ENCODE peak calls at places on chromosomes 7 and 10, in seven cellular contexts. V is heart left ventricle, S is GM12878, R is sigmoid colon, H is thyroid gland, G is mammary epithelial cell, J is transverse colon. O is an unnamed sample. For H3K4me1 and H3K36me3, the result is how much of the 10 kb centered on the place peaks cover.

GRCh38 chr7:70703785-70704184 is 428.2 kb upstream of the GALNT17 start:
- DNase-seq in V (no peak), S (no peak), R (no peak), H (no peak), G (no peak), J (no peak), O (no peak)

GRCh38 chr7:143177374-143178119 is 5.7 kb upstream of the TAS2R39 start:
- DNase-seq in V (no peak), S (no peak), R (no peak), H (no peak), G (no peak), J (no peak), O (no peak)

GRCh38 chr10:3398825-3399646 is 226.5 kb upstream of the PITRM1 start:
- DNase-seq in V (peak), S (no peak), R (no peak), H (no peak), G (peak), J (no peak), O (no peak)

GRCh38 chr10:51097546-51097945 is 23.3 kb downstream of the PRKG1 start:
- DNase-seq in V (no peak), S (no peak), R (no peak), H (no peak), G (no peak), J (no peak), O (no peak)

GRCh38 chr10:100510533-100511308 is 8.9 kb downstream of the SEC31B start:
- DNase-seq in V (no peak), S (no peak), R (no peak), H (peak), G (peak), J (no peak), O (peak)

GRCh38 chr10:47073967-47074366 is 162.7 kb downstream of the PTPN20 start:
- DNase-seq in V (no peak), S (no peak), R (no peak), H (no peak), G (no peak), J (no peak), O (no peak)

GRCh38 chr10:80671847-80672246 is 134.1 kb downstream of the SH2D4B start:
- DNase-seq in V (no peak), S (no peak), R (no peak), H (no peak), G (no peak), J (no peak), O (no peak)

GRCh38 chr7:101235050-101235449 is 2.6 kb downstream of the CLDN15 start:
- DNase-seq in V (no peak), S (no peak), R (no peak), H (no peak), G (no peak), J (no peak), O (no peak)

GRCh38 chr7:46607176-46607575 is 686.1 kb upstream of the IGFBP3 start:
- DNase-seq in V (no peak), S (no peak), R (no peak), H (no peak), G (no peak), J (no peak), O (no peak)

GRCh38 chr7:128738570-128739047 is 550 bp upstream of the CALU start:
- DNase-seq in V (no peak), S (no peak), R (no peak), H (no peak), G (no peak), J (no peak), O (no peak)

GRCh38 chr7:55249332-55249731 is 115.8 kb upstream of the LANCL2 start:
- DNase-seq in V (no peak), S (no peak), R (no peak), H (peak), G (no peak), J (no peak), O (no peak)

GRCh38 chr10:12835709-12836108 is 165.8 kb downstream of the CCDC3 start:
- DNase-seq in V (no peak), S (no peak), R (no peak), H (no peak), G (peak), J (no peak), O (no peak)

GRCh38 chr10:96511044-96511945 is 2.4 kb downstream of the TLL2 start:
- DNase-seq in V (peak), S (no peak), R (no peak), H (peak), G (peak), J (peak), O (peak)

GRCh38 chr10:88840104-88840503 is 11.5 kb downstream of the ANKRD22 start:
- DNase-seq in V (no peak), S (no peak), R (no peak), H (no peak), G (no peak), J (no peak), O (no peak)

GRCh38 chr10:91689731-91690168 is 56.9 kb upstream of the PPP1R3C start:
- DNase-seq in V (peak), S (no peak), R (no peak), H (no peak), G (peak), J (no peak), O (no peak)

GRCh38 chr7:77837966-77838365 is 39.4 kb downstream of the PHTF2 start:
- DNase-seq in V (no peak), S (no peak), R (no peak), H (no peak), G (no peak), J (no peak), O (no peak)

GRCh38 chr10:48209246-48209645 is 65.2 kb downstream of the FRMPD2 start:
- DNase-seq in V (no peak), S (no peak), R (no peak), H (no peak), G (no peak), J (no peak), O (no peak)

GRCh38 chr7:156612930-156613329 is 27.6 kb upstream of the RNF32 start:
- DNase-seq in V (no peak), S (peak), R (no peak), H (no peak), G (no peak), J (no peak), O (peak)

GRCh38 chr7:17233643-17234397 is 64.6 kb upstream of the AHR start:
- DNase-seq in V (no peak), S (peak), R (no peak), H (no peak), G (no peak), J (no peak), O (peak)

GRCh38 chr10:71213761-71214440 is 1.5 kb downstream of the UNC5B start:
- DNase-seq in V (peak), S (no peak), R (no peak), H (no peak), G (peak), J (peak), O (no peak)

GRCh38 chr7:46214526-46214925 is 293.5 kb upstream of the IGFBP3 start:
- DNase-seq in V (no peak), S (no peak), R (no peak), H (no peak), G (no peak), J (no peak), O (no peak)

GRCh38 chr7:18762189-18762588 is 266.6 kb downstream of the HDAC9 start:
- DNase-seq in V (no peak), S (no peak), R (no peak), H (no peak), G (no peak), J (no peak), O (no peak)

GRCh38 chr7:22399546-22399945 is 42.6 kb upstream of the RAPGEF5 start:
- DNase-seq in V (no peak), S (no peak), R (no peak), H (no peak), G (no peak), J (no peak), O (no peak)

GRCh38 chr10:80202934-80203834 is 2.2 kb downstream of the ANXA11 start:
- DNase-seq in V (peak), S (peak), R (peak), H (peak), G (peak), J (peak), O (peak)

GRCh38 chr7:158261362-158262235 is 326.0 kb downstream of the PTPRN2 start:
- DNase-seq in V (no peak), S (no peak), R (no peak), H (no peak), G (no peak), J (no peak), O (no peak)

GRCh38 chr7:148699024-148699771 is 495 bp downstream of the CUL1 start:
- DNase-seq in V (peak), S (no peak), R (peak), H (peak), G (peak), J (peak), O (peak)

GRCh38 chr7:883029-884021 is 7.0 kb downstream of the GET4 start:
- DNase-seq in V (no peak), S (no peak), R (peak), H (peak), G (no peak), J (no peak), O (no peak)

GRCh38 chr7:158317238-158318205 is 270.1 kb downstream of the PTPRN2 start:
- DNase-seq in V (no peak), S (no peak), R (no peak), H (no peak), G (no peak), J (no peak), O (no peak)

GRCh38 chr10:14215601-14216000 is 115.1 kb downstream of the FRMD4A start:
- DNase-seq in V (no peak), S (no peak), R (no peak), H (no peak), G (no peak), J (no peak), O (no peak)

GRCh38 chr10:131815366-131816156 is 85.2 kb upstream of the PPP2R2D start:
- DNase-seq in V (no peak), S (no peak), R (no peak), H (no peak), G (no peak), J (no peak), O (no peak)

GRCh38 chr7:155850730-155851678 is 38.7 kb upstream of the SHH start:
- DNase-seq in V (no peak), S (no peak), R (peak), H (peak), G (no peak), J (no peak), O (no peak)

GRCh38 chr7:19020711-19021110 is 96.7 kb downstream of the TWIST1 start:
- DNase-seq in V (no peak), S (no peak), R (no peak), H (no peak), G (peak), J (no peak), O (no peak)

GRCh38 chr7:157487046-157487770 is 150.4 kb downstream of the DNAJB6 start:
- DNase-seq in V (no peak), S (no peak), R (peak), H (no peak), G (no peak), J (no peak), O (no peak)

GRCh38 chr7:87048839-87049238 is 10.6 kb downstream of the ELAPOR2 start:
- DNase-seq in V (no peak), S (no peak), R (no peak), H (no peak), G (no peak), J (no peak), O (no peak)

DNA sequence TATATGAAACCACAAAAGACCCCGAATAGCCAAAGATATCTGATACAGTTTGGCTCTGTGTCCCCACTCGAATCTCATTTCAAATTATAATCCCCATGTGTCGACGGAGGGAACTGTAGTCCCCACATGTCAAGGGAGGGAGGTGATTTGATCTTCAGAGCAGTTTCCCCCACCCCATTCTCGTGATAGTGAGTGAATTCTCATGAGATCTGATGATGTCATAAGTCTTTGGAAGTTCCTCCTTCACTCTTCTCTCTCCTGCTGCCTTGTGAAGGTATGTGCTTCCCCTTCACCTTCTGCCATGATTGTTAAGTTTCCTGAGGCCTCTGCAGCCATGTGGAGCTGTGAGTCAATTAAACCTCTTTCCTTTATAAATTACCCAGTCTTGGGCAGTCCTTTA is 13.0 kb downstream of the ELAPOR2 start:
- DNase-seq in V (no peak), S (no peak), R (no peak), H (no peak), G (no peak), J (no peak), O (no peak)
- H3K27ac ChIP-seq in V (no peak), S (no peak), R (no peak), H (no peak), G (no peak), J (no peak), O (no peak)

DNA sequence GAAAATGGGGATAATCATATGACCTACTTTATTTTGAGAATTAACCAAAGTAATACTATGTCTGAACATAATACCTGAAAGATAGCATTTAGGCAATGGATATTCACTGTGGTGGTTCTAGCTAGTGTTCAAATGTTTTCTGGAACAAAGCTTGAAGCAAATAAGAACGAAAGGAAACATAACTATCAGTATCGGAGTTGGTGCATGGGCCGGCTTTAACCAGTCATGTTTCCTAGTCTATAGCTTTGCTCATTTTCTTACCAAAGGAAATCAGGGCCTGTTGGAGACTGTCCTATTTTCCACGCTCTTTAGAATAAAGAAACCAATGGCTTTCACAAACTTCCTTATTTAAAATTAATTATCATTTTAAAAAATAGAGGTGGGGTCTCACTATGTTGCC is 8.9 kb downstream of the IL2RA start:
- DNase-seq in V (peak), S (no peak), R (no peak), H (no peak), G (no peak), J (no peak), O (no peak)
- H3K4me1 ChIP-seq in V (under half), S (half or more), R (under half), H (under half), G (under half), J (under half), O (half or more)

DNA sequence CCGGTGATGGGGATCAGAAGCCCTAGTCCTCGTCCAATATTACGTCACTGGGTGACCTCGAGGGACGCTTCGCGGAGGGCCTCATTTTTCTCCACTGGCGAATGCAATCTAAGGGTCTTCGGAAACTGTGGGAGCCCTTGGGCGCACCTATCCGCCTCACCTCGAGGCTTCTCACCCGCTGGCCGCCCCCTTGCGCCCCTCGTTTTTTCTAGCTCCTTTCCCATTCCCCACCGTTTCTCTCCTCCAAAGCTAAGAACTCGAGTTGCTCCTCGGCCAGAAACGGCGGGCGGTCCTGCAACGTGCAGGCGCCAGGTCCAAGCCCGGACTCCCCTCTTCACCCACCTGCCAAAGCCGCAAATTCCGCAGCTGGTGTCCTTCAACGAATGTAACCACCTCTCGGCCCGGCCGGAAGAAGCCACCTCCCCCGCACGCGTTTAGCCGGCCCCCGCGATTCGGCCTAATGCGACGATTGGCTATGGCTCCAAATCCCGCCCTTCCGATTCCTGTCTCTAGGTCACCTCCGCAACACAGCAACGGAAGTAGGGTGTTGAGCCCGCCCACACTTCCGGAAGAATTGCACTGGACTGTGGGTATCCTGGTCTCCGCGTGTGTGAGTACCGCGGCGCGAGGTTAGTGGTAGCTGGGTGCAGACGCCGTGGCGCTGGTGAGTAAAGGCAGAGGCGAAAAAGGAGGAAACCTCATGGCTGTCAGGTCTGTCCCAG is at the start of the genes ATP5MK and PDCD11:
- DNase-seq in V (peak), S (peak), R (peak), H (peak), G (peak), J (peak), O (peak)
- H3K36me3 ChIP-seq in V (under half), S (under half), R (under half), H (under half), G (under half), J (under half), O (under half)

GRCh38 chr7:43591551-43592180 is 8.8 kb downstream of the STK17A start:
- DNase-seq in V (no peak), S (no peak), R (no peak), H (no peak), G (peak), J (no peak), O (no peak)

GRCh38 chr7:43589728-43590127 is 6.8 kb downstream of the STK17A start:
- DNase-seq in V (no peak), S (no peak), R (no peak), H (no peak), G (no peak), J (no peak), O (no peak)

GRCh38 chr7:43589133-43589478 is 6.2 kb downstream of the STK17A start:
- DNase-seq in V (no peak), S (no peak), R (no peak), H (no peak), G (no peak), J (no peak), O (no peak)

GRCh38 chr7:43592321-43592720 is 9.4 kb downstream of the STK17A start:
- DNase-seq in V (no peak), S (no peak), R (no peak), H (no peak), G (no peak), J (no peak), O (no peak)

DNA sequence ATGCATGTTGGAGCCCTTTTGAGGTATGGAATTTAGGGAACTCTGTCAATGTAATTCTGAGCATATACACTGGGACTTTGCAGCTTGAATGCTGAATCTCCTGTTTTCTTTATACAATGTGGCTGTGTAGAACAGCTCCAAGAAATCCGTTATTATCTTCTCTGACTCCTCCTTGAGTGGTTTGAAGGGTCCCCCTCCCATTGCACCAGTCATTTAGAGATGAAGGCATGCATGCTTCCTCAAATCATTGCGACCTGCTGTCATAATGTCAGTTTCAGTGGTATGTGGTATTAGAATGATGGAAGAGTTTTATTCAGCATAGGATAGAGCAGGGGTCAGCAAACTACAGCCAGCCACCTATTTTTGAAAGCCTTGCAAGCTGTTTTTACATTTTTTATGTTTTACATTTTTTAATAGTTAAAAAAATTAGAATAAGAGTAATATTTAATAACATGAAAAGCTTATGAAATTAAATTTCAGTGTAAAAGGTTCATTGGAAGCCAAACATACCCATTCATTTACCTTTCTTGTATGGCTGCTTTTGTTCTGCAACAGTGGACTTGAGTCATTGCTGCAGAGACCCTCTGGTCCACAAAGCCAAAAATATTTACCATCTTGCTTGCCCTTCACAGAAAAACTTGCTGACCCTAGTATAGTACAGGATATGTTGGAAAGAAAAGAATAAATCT is 8.1 kb downstream of the STK17A start:
- DNase-seq in V (no peak), S (peak), R (no peak), H (no peak), G (no peak), J (no peak), O (no peak)
- H3K27ac ChIP-seq in V (no peak), S (peak), R (no peak), H (no peak), G (peak), J (peak), O (no peak)

GRCh38 chr7:136998495-136998894 is 130.0 kb downstream of the CHRM2 start:
- DNase-seq in V (no peak), S (no peak), R (no peak), H (no peak), G (no peak), J (no peak), O (no peak)

GRCh38 chr7:137000621-137001020 is 132.2 kb downstream of the CHRM2 start:
- DNase-seq in V (no peak), S (no peak), R (no peak), H (no peak), G (no peak), J (no peak), O (no peak)

GRCh38 chr7:137003071-137003470 is 134.6 kb downstream of the CHRM2 start:
- DNase-seq in V (no peak), S (no peak), R (no peak), H (no peak), G (no peak), J (no peak), O (no peak)

GRCh38 chr7:137001478-137001877 is 133.0 kb downstream of the CHRM2 start:
- DNase-seq in V (no peak), S (no peak), R (no peak), H (no peak), G (no peak), J (no peak), O (no peak)

GRCh38 chr7:137001041-137001440 is 132.6 kb downstream of the CHRM2 start:
- DNase-seq in V (no peak), S (no peak), R (no peak), H (no peak), G (no peak), J (no peak), O (no peak)
- H3K4me1 ChIP-seq in V (under half), S (under half), R (under half), H (under half), G (under half), J (under half), O (under half)

GRCh38 chr7:135620980-135621850 is 41.1 kb upstream of the STMP1 start:
- DNase-seq in V (peak), S (no peak), R (no peak), H (peak), G (peak), J (peak), O (peak)

GRCh38 chr7:135616136-135616535 is 46.2 kb upstream of the STMP1 start:
- DNase-seq in V (no peak), S (no peak), R (no peak), H (no peak), G (no peak), J (no peak), O (no peak)

GRCh38 chr7:135618510-135618909 is 43.8 kb upstream of the STMP1 start:
- DNase-seq in V (no peak), S (no peak), R (no peak), H (no peak), G (no peak), J (no peak), O (no peak)

GRCh38 chr7:135617781-135618180 is 44.5 kb upstream of the STMP1 start:
- DNase-seq in V (no peak), S (no peak), R (no peak), H (no peak), G (no peak), J (no peak), O (no peak)

GRCh38 chr7:135620447-135620846 is 41.9 kb upstream of the STMP1 start:
- DNase-seq in V (no peak), S (no peak), R (no peak), H (no peak), G (no peak), J (no peak), O (no peak)
- H3K36me3 ChIP-seq in V (under half), S (under half), R (under half), H (under half), G (under half), J (under half), O (half or more)

O was measured in CD4-positive, CD25-positive, alpha-beta regulatory T cell.